ENCODE peak calls at places on chromosomes 5 and 9, in five cellular contexts. One of them, this sample, is unnamed.

GRCh38 chr9:81537964-81538363 is 151.4 kb downstream of the TLE1 start:
- DNase-seq in A549: no peak
- DNase-seq in AG09309: no peak
- DNase-seq in upper lobe of left lung: no peak
- DNase-seq in uterus: no peak
- DNase-seq in this sample: no peak

GRCh38 chr5:143557061-143557818 is 153.8 kb upstream of the NR3C1 start:
- DNase-seq in upper lobe of left lung: no peak
- DNase-seq in A549: no peak
- DNase-seq in AG09309: no peak
- DNase-seq in uterus: no peak
- DNase-seq in this sample: no peak

GRCh38 chr9:83431470-83432060 is 106.6 kb downstream of the FRMD3 start:
- DNase-seq in AG09309: no peak
- DNase-seq in uterus: peak
- DNase-seq in A549: peak
- DNase-seq in upper lobe of left lung: peak
- DNase-seq in this sample: no peak

GRCh38 chr5:57986746-57987145 is 473.1 kb downstream of the PLK2 start:
- DNase-seq in AG09309: peak
- DNase-seq in uterus: no peak
- DNase-seq in A549: peak
- DNase-seq in upper lobe of left lung: no peak
- DNase-seq in this sample: no peak

GRCh38 chr5:169670769-169671525 is 33.9 kb downstream of the DOCK2 start:
- DNase-seq in uterus: no peak
- DNase-seq in upper lobe of left lung: no peak
- DNase-seq in A549: no peak
- DNase-seq in AG09309: no peak
- DNase-seq in this sample: no peak

GRCh38 chr9:121568541-121569265 is 69.1 kb upstream of the GGTA1 start:
- DNase-seq in AG09309: no peak
- DNase-seq in uterus: peak
- DNase-seq in A549: no peak
- DNase-seq in upper lobe of left lung: no peak
- DNase-seq in this sample: no peak

GRCh38 chr9:36928670-36929349 is 105.3 kb downstream of the PAX5 start:
- DNase-seq in AG09309: peak
- DNase-seq in A549: peak
- DNase-seq in uterus: no peak
- DNase-seq in upper lobe of left lung: no peak
- DNase-seq in this sample: no peak

GRCh38 chr5:15929616-15930303 is 249.8 kb downstream of the MARCHF11 start:
- DNase-seq in upper lobe of left lung: no peak
- DNase-seq in uterus: no peak
- DNase-seq in A549: no peak
- DNase-seq in AG09309: peak
- DNase-seq in this sample: no peak

GRCh38 chr5:39233783-39234182 is 14.4 kb upstream of the FYB1 start:
- DNase-seq in AG09309: no peak
- DNase-seq in A549: no peak
- DNase-seq in uterus: no peak
- DNase-seq in upper lobe of left lung: no peak
- DNase-seq in this sample: no peak

GRCh38 chr5:23269981-23270380 is 237.4 kb upstream of the PRDM9 start:
- DNase-seq in AG09309: no peak
- DNase-seq in uterus: no peak
- DNase-seq in A549: peak
- DNase-seq in upper lobe of left lung: no peak
- DNase-seq in this sample: no peak

DNA sequence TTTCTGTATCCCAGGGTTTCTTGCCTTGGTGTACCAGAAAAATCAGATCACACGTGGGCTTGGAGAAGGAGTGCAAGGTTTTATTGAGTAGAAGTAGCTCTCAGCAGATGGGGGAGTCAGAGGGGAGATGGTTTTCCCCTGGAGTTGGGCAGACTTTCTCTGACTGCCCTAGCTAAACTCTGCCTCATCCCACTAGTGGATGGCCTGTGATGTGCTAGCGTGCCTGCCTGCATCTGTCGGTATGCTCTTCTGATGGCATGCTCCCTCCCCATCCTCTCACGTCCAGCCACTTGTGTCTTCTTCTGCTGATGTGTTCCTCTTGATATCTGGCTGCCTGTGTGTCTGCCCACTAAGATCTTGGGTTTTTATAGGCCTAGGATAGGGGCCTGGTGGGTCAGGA is 616.1 kb upstream of the RGMB start:
- DNase-seq in AG09309: no peak
- DNase-seq in A549: no peak
- DNase-seq in upper lobe of left lung: no peak
- DNase-seq in uterus: no peak
- DNase-seq in this sample: no peak
- TF ChIP-seq CTCF in AG09309: no peak
- TF ChIP-seq CTCF in A549: no peak
- TF ChIP-seq CTCF in upper lobe of left lung: no peak
- TF ChIP-seq CTCF in uterus: no peak
- TF ChIP-seq CTCF in this sample: no peak

GRCh38 chr9:90773593-90773992 is 28.0 kb upstream of the SYK start:
- DNase-seq in A549: no peak
- DNase-seq in uterus: no peak
- DNase-seq in upper lobe of left lung: no peak
- DNase-seq in AG09309: no peak
- DNase-seq in this sample: no peak
- TF ChIP-seq CTCF in A549: peak
- TF ChIP-seq CTCF in uterus: no peak
- TF ChIP-seq CTCF in upper lobe of left lung: no peak
- TF ChIP-seq CTCF in AG09309: peak
- TF ChIP-seq CTCF in this sample: no peak

GRCh38 chr5:32713396-32714381 is 2.6 kb downstream of the NPR3 start:
- DNase-seq in upper lobe of left lung: peak
- DNase-seq in uterus: no peak
- DNase-seq in A549: no peak
- DNase-seq in AG09309: no peak
- DNase-seq in this sample: no peak
- TF ChIP-seq CTCF in upper lobe of left lung: no peak
- TF ChIP-seq CTCF in uterus: no peak
- TF ChIP-seq CTCF in A549: no peak
- TF ChIP-seq CTCF in AG09309: no peak
- TF ChIP-seq CTCF in this sample: no peak

GRCh38 chr9:128554155-128554862 is 1.9 kb downstream of the SPTAN1 start:
- DNase-seq in A549: peak
- DNase-seq in upper lobe of left lung: peak
- DNase-seq in uterus: peak
- DNase-seq in AG09309: peak
- DNase-seq in this sample: no peak
- TF ChIP-seq CTCF in A549: no peak
- TF ChIP-seq CTCF in upper lobe of left lung: no peak
- TF ChIP-seq CTCF in uterus: no peak
- TF ChIP-seq CTCF in AG09309: peak
- TF ChIP-seq CTCF in this sample: no peak

GRCh38 chr5:6510132-6510531 is 61.5 kb downstream of the UBE2QL1 start:
- DNase-seq in A549: no peak
- DNase-seq in upper lobe of left lung: no peak
- DNase-seq in uterus: no peak
- DNase-seq in AG09309: no peak
- DNase-seq in this sample: no peak

GRCh38 chr5:6506631-6507030 is 58.0 kb downstream of the UBE2QL1 start:
- DNase-seq in upper lobe of left lung: no peak
- DNase-seq in AG09309: no peak
- DNase-seq in uterus: no peak
- DNase-seq in A549: no peak
- DNase-seq in this sample: no peak

GRCh38 chr5:6510973-6511372 is 62.3 kb downstream of the UBE2QL1 start:
- DNase-seq in uterus: no peak
- DNase-seq in A549: no peak
- DNase-seq in AG09309: no peak
- DNase-seq in upper lobe of left lung: no peak
- DNase-seq in this sample: no peak

GRCh38 chr5:6505779-6506557 is 57.3 kb downstream of the UBE2QL1 start:
- DNase-seq in upper lobe of left lung: no peak
- DNase-seq in AG09309: no peak
- DNase-seq in uterus: no peak
- DNase-seq in A549: no peak
- DNase-seq in this sample: no peak

GRCh38 chr5:6508931-6509330 is 60.3 kb downstream of the UBE2QL1 start:
- DNase-seq in upper lobe of left lung: no peak
- DNase-seq in A549: no peak
- DNase-seq in uterus: no peak
- DNase-seq in AG09309: no peak
- DNase-seq in this sample: no peak
- TF ChIP-seq CTCF in upper lobe of left lung: no peak
- TF ChIP-seq CTCF in A549: no peak
- TF ChIP-seq CTCF in uterus: no peak
- TF ChIP-seq CTCF in AG09309: no peak
- TF ChIP-seq CTCF in this sample: no peak

GRCh38 chr5:103035701-103036100 is 84.2 kb downstream of the GIN1 start:
- DNase-seq in A549: no peak
- DNase-seq in upper lobe of left lung: no peak
- DNase-seq in uterus: no peak
- DNase-seq in AG09309: no peak
- DNase-seq in this sample: no peak

GRCh38 chr5:103034662-103035392 is 85.1 kb downstream of the GIN1 start:
- DNase-seq in A549: no peak
- DNase-seq in AG09309: no peak
- DNase-seq in upper lobe of left lung: no peak
- DNase-seq in uterus: no peak
- DNase-seq in this sample: no peak

GRCh38 chr5:103027267-103027666 is 92.7 kb downstream of the GIN1 start:
- DNase-seq in A549: no peak
- DNase-seq in uterus: no peak
- DNase-seq in upper lobe of left lung: no peak
- DNase-seq in AG09309: no peak
- DNase-seq in this sample: no peak

GRCh38 chr5:103033696-103034095 is 86.2 kb downstream of the GIN1 start:
- DNase-seq in A549: no peak
- DNase-seq in AG09309: no peak
- DNase-seq in upper lobe of left lung: no peak
- DNase-seq in uterus: no peak
- DNase-seq in this sample: no peak

DNA sequence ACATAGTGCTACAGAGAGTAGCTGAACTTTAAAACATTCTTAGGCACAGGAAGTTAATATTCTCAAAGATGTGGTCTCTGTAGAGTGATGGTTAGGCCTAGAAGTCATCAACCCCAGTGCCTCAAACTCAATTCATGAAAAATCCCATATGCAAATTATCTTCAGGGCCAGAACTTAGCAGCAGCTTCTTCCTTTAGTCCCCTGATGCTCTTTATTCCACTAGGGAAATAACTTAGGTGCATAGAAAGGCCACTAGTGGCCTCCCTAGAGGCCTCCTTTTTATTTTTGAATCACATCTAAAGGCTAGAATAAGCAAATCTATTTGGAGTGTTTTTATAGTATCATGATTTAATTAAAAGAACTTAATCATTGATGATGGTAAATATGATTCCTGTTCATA is 88.3 kb downstream of the GIN1 start:
- DNase-seq in upper lobe of left lung: no peak
- DNase-seq in uterus: no peak
- DNase-seq in AG09309: no peak
- DNase-seq in A549: no peak
- DNase-seq in this sample: no peak
- TF ChIP-seq CTCF in upper lobe of left lung: no peak
- TF ChIP-seq CTCF in uterus: no peak
- TF ChIP-seq CTCF in AG09309: peak
- TF ChIP-seq CTCF in A549: peak
- TF ChIP-seq CTCF in this sample: no peak

GRCh38 chr5:25991639-25992038 is 1046.7 kb downstream of the CDH9 start:
- DNase-seq in uterus: no peak
- DNase-seq in upper lobe of left lung: no peak
- DNase-seq in A549: no peak
- DNase-seq in AG09309: no peak
- DNase-seq in this sample: no peak
- TF ChIP-seq CTCF in uterus: no peak
- TF ChIP-seq CTCF in upper lobe of left lung: no peak
- TF ChIP-seq CTCF in A549: no peak
- TF ChIP-seq CTCF in AG09309: no peak
- TF ChIP-seq CTCF in this sample: no peak

GRCh38 chr5:1523793-1524480 is at the start of gene LPCAT1:
- DNase-seq in A549: peak
- DNase-seq in uterus: peak
- DNase-seq in AG09309: no peak
- DNase-seq in upper lobe of left lung: peak
- DNase-seq in this sample: peak
- TF ChIP-seq CTCF in A549: no peak
- TF ChIP-seq CTCF in uterus: peak
- TF ChIP-seq CTCF in AG09309: no peak
- TF ChIP-seq CTCF in upper lobe of left lung: peak
- TF ChIP-seq CTCF in this sample: no peak

This sample was measured in natural killer cell.